ENCODE peak calls at places on chromosomes 5 and 9, in seven cellular contexts. M is transverse colon, F is upper lobe of left lung, Y is suprapubic skin, W is stomach, J is prostate gland, B is tibial nerve. Z is an unnamed sample.

GRCh38 chr9:85741112-85741874 is 461 bp downstream of the AGTPBP1 start:
- DNase-seq in M (peak), F (peak), Y (peak), W (peak), J (peak), B (peak), Z (peak)

GRCh38 chr5:95859327-95860060 is 37.0 kb upstream of the GLRX start:
- DNase-seq in M (no peak), F (no peak), Y (no peak), W (no peak), J (no peak), B (no peak), Z (no peak)

GRCh38 chr9:4299006-4299795 is 667 bp downstream of the GLIS3 start:
- DNase-seq in M (peak), F (peak), Y (no peak), W (peak), J (peak), B (no peak), Z (no peak)

GRCh38 chr5:78886650-78887230 is 98.4 kb downstream of the ARSB start:
- DNase-seq in M (no peak), F (no peak), Y (no peak), W (no peak), J (no peak), B (no peak), Z (no peak)

GRCh38 chr5:157359350-157359910 is 93.5 kb downstream of the CYFIP2 start:
- DNase-seq in M (no peak), F (no peak), Y (no peak), W (no peak), J (no peak), B (no peak), Z (no peak)

GRCh38 chr5:107805819-107806218 is 135.1 kb upstream of the EFNA5 start:
- DNase-seq in M (no peak), F (no peak), Y (no peak), W (no peak), J (no peak), B (no peak), Z (no peak)

GRCh38 chr9:132185164-132186009 is 23.5 kb downstream of the NTNG2 start:
- DNase-seq in M (no peak), F (no peak), Y (no peak), W (no peak), J (no peak), B (no peak), Z (no peak)

GRCh38 chr5:180166168-180166567 is 42.8 kb downstream of the RASGEF1C start:
- DNase-seq in M (no peak), F (no peak), Y (no peak), W (no peak), J (no peak), B (no peak), Z (no peak)

GRCh38 chr9:22005700-22006605 is 3.2 kb downstream of the CDKN2B start:
- DNase-seq in M (no peak), F (no peak), Y (no peak), W (no peak), J (no peak), B (no peak), Z (no peak)

GRCh38 chr5:137605377-137605776 is 106.3 kb upstream of the SPOCK1 start:
- DNase-seq in M (no peak), F (no peak), Y (no peak), W (no peak), J (no peak), B (no peak), Z (no peak)

GRCh38 chr9:98823666-98824334 is 16.3 kb downstream of the GALNT12 start:
- DNase-seq in M (no peak), F (no peak), Y (no peak), W (no peak), J (no peak), B (no peak), Z (peak)

GRCh38 chr5:89191374-89191773 is 308.4 kb upstream of the MEF2C start:
- DNase-seq in M (no peak), F (no peak), Y (no peak), W (no peak), J (no peak), B (no peak), Z (no peak)

GRCh38 chr5:108380531-108381021 is 1.3 kb downstream of the FBXL17 start:
- DNase-seq in M (peak), F (peak), Y (no peak), W (peak), J (peak), B (peak), Z (peak)

GRCh38 chr5:120538644-120539043 is 74.5 kb downstream of the PRR16 start:
- DNase-seq in M (no peak), F (no peak), Y (no peak), W (no peak), J (no peak), B (no peak), Z (no peak)

GRCh38 chr9:76162109-76162730 is 232.0 kb downstream of the RFK start:
- DNase-seq in M (no peak), F (no peak), Y (no peak), W (no peak), J (no peak), B (no peak), Z (no peak)

GRCh38 chr5:123262275-123262823 is 160.9 kb downstream of the CEP120 start:
- DNase-seq in M (no peak), F (no peak), Y (no peak), W (no peak), J (no peak), B (no peak), Z (no peak)

GRCh38 chr5:138841531-138841930 is 33.6 kb downstream of the LRRTM2 start:
- DNase-seq in M (no peak), F (no peak), Y (no peak), W (no peak), J (no peak), B (no peak), Z (no peak)

GRCh38 chr5:82374637-82375036 is 96.5 kb upstream of the RPS23 start:
- DNase-seq in M (no peak), F (no peak), Y (no peak), W (no peak), J (no peak), B (no peak), Z (no peak)

GRCh38 chr9:127915801-127916664 is 808 bp downstream of the ST6GALNAC4 start:
- DNase-seq in M (peak), F (no peak), Y (no peak), W (no peak), J (no peak), B (no peak), Z (no peak)

GRCh38 chr5:102901821-102902448 is 146.8 kb downstream of the PAM start:
- DNase-seq in M (no peak), F (no peak), Y (no peak), W (no peak), J (no peak), B (no peak), Z (no peak)

GRCh38 chr5:135472141-135472540 is 20.0 kb upstream of the TIFAB start:
- DNase-seq in M (no peak), F (no peak), Y (peak), W (no peak), J (no peak), B (no peak), Z (peak)

GRCh38 chr5:78907255-78907886 is 77.7 kb downstream of the ARSB start:
- DNase-seq in M (no peak), F (no peak), Y (no peak), W (no peak), J (no peak), B (peak), Z (no peak)

GRCh38 chr5:29077451-29077850 is 2039.1 kb upstream of the CDH9 start:
- DNase-seq in M (no peak), F (no peak), Y (no peak), W (no peak), J (no peak), B (no peak), Z (no peak)

GRCh38 chr9:137630684-137631083 is 11.9 kb downstream of the EHMT1 start:
- DNase-seq in M (no peak), F (no peak), Y (no peak), W (no peak), J (no peak), B (no peak), Z (no peak)

GRCh38 chr9:137630126-137630525 is 11.3 kb downstream of the EHMT1 start:
- DNase-seq in M (no peak), F (no peak), Y (no peak), W (no peak), J (no peak), B (no peak), Z (no peak)

GRCh38 chr9:137621131-137621757 is 2.4 kb downstream of the EHMT1 start:
- DNase-seq in M (no peak), F (no peak), Y (no peak), W (no peak), J (no peak), B (no peak), Z (no peak)

GRCh38 chr9:137631608-137632431 is 13.0 kb downstream of the EHMT1 start:
- DNase-seq in M (no peak), F (no peak), Y (no peak), W (no peak), J (no peak), B (no peak), Z (no peak)

DNA sequence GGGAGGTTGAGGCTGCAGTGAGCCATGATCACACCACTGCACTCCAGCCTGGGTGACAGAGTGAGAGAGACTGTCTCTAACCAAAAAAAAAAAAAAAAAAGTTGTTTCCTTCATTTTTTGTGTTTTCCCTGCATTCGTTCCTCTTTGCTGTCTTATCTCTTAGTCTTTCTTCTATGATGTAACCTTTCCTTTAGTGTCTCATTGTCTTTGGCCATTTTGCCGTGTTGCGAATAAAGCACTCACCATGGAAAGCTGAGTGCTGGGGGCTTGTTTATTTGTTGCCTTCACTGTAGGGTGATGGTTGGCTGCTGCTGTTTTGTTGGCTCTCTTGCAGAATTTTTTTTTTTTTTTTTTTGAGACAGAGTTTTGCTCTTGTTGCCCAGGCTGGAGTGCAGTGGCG is 7.6 kb downstream of the EHMT1 start:
- DNase-seq in M (no peak), F (no peak), Y (no peak), W (no peak), J (no peak), B (no peak), Z (no peak)
- TF ChIP-seq CTCF in M (no peak), F (no peak), Y (no peak), W (no peak), J (no peak), B (no peak), Z (no peak)

DNA sequence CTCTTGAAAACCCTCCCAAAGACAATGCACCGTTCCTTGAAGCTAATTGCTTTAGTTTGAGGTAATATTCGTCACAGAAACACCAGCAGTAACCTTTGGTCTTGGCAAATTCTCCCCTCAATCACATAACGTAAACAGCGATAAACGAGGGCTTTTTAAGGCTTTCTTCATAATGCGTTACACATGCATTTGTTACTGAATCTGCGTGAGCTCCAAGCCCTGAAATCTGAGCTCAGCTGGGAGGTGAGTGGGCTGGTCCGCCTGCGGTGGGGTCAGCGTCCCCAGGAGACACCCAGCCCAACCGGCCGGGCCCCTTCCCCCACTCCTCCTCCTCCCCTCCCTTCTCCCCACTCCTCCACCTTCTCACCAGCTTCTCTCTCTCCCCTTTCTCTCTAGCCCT is 91.1 kb downstream of the BARX1 start:
- DNase-seq in M (no peak), F (no peak), Y (no peak), W (no peak), J (no peak), B (no peak), Z (no peak)
- H3K4me3 ChIP-seq in M (no peak), F (no peak), Y (no peak), W (no peak), J (no peak), B (no peak), Z (no peak)

GRCh38 chr9:95365766-95366165 is 48.3 kb upstream of the FANCC start:
- DNase-seq in M (no peak), F (no peak), Y (no peak), W (no peak), J (no peak), B (no peak), Z (no peak)
- TF ChIP-seq POLR2A in M (no peak), F (no peak), Y (no peak), W (no peak), J (no peak), B (no peak), Z (no peak)

DNA sequence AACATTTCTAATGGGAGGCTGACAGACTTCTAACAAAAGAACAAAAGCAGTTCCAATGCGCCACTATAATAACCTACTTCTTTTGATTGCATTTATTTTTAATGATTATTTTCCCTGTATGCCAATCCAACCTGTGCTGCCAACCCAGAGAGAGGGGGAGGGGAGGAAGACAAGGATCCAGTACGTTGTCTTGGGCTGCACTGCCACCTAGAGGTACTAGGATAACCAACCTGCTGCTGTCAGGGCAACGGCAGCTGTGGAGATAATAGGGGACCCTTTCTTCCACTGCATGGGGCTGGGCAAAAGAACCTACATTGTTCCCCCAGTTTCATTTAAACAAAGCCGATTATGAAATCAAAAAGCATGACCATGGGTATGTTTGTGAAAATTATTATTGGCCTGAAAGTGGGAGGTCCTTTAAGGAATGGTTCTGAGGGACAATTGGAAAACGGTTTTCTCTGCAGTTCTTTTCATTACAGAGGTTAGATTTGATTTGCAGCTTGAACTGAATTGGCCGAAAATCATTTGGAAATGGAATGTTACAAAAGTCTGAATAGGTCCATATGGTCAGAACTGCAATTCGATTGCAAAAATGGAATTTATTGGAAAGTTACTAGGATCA is 101.3 kb downstream of the RASEF start:
- DNase-seq in M (peak), F (peak), Y (no peak), W (peak), J (peak), B (peak), Z (no peak)
- TF ChIP-seq CTCF in M (peak), F (peak), Y (peak), W (peak), J (peak), B (peak), Z (no peak)

DNA sequence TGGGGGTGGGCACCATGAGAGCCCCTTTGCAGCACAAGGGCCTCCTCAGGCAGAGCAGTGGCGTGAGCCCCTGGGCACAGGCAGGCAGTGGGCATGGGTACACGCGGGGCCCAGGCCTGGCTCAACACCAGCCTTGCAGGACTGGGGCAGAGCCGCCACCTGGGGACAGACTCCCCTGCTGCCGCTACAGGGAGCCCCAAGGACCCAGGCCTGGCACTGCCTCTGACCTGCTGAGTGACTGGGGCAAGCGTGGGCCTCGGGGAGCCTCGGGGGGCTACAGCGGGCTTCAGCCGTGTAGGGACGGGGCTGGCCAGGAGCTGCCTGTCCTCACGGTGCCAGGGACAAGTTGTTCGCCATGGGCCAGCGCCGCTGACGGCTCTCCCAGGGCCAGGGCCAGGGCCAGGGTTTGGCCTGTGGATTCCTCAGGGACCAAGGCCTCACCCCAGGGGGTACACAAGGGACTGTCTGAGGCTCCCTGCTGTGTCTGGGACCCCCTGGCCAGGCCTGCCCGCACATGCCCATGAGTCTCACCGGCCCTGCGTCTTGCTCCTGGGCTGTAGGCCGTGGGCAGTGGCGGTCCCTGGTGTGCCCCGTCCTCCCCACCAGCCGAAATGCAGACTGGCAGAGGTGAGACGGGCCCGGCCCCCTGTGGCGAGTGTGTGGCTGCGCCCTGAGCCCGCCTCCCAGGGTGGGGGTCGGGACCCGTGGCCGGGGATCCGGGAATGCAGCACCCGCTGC is 42.5 kb downstream of the KCNT1 start:
- DNase-seq in M (no peak), F (no peak), Y (no peak), W (no peak), J (no peak), B (no peak), Z (no peak)
- H3K4me3 ChIP-seq in M (no peak), F (no peak), Y (no peak), W (no peak), J (no peak), B (no peak), Z (no peak)

GRCh38 chr5:76542887-76543690 is 80.1 kb downstream of the F2RL2 start:
- DNase-seq in M (peak), F (peak), Y (no peak), W (peak), J (no peak), B (peak), Z (no peak)
- TF ChIP-seq POLR2A in M (no peak), F (no peak), Y (no peak), W (no peak), J (no peak), B (peak), Z (no peak)

GRCh38 chr5:91820874-91821273 is 437.8 kb upstream of the ARRDC3 start:
- DNase-seq in M (no peak), F (no peak), Y (no peak), W (no peak), J (no peak), B (no peak), Z (no peak)
- TF ChIP-seq CTCF in M (no peak), F (no peak), Y (no peak), W (no peak), J (no peak), B (no peak), Z (no peak)

Z was measured in lower leg skin.